ENCODE peak calls at places on chromosomes 4 and X, in eight cellular contexts. One of them, this sample, is unnamed.

GRCh38 chr4:90183254-90183653 is 56.1 kb downstream of the CCSER1 start:
- DNase-seq in adrenal gland: no peak
- DNase-seq in GM12865: no peak
- DNase-seq in choroid plexus epithelial cell: no peak
- DNase-seq in fibroblast of mammary gland: no peak
- DNase-seq in cardiac fibroblast: no peak
- DNase-seq in tibial artery: no peak
- DNase-seq in progenitor cell of endocrine pancreas: no peak
- DNase-seq in this sample: no peak

GRCh38 chr4:37451646-37452045 is 207.1 kb downstream of the NWD2 start:
- DNase-seq in adrenal gland: no peak
- DNase-seq in GM12865: no peak
- DNase-seq in choroid plexus epithelial cell: no peak
- DNase-seq in fibroblast of mammary gland: no peak
- DNase-seq in cardiac fibroblast: no peak
- DNase-seq in tibial artery: no peak
- DNase-seq in progenitor cell of endocrine pancreas: no peak
- DNase-seq in this sample: no peak

GRCh38 chr4:47543331-47543730 is 58.3 kb downstream of the ATP10D start:
- DNase-seq in adrenal gland: no peak
- DNase-seq in GM12865: no peak
- DNase-seq in choroid plexus epithelial cell: peak
- DNase-seq in fibroblast of mammary gland: peak
- DNase-seq in cardiac fibroblast: no peak
- DNase-seq in tibial artery: no peak
- DNase-seq in progenitor cell of endocrine pancreas: no peak
- DNase-seq in this sample: no peak

GRCh38 chrX:15207384-15207783 is 62.5 kb downstream of the ASB9 start:
- DNase-seq in adrenal gland: no peak
- DNase-seq in GM12865: no peak
- DNase-seq in choroid plexus epithelial cell: no peak
- DNase-seq in fibroblast of mammary gland: no peak
- DNase-seq in cardiac fibroblast: no peak
- DNase-seq in tibial artery: no peak
- DNase-seq in progenitor cell of endocrine pancreas: no peak
- DNase-seq in this sample: no peak

GRCh38 chrX:26411045-26411444 is 195.1 kb downstream of the MAGEB5 start:
- DNase-seq in adrenal gland: no peak
- DNase-seq in GM12865: no peak
- DNase-seq in choroid plexus epithelial cell: no peak
- DNase-seq in fibroblast of mammary gland: no peak
- DNase-seq in cardiac fibroblast: peak
- DNase-seq in tibial artery: no peak
- DNase-seq in progenitor cell of endocrine pancreas: no peak
- DNase-seq in this sample: no peak

GRCh38 chr4:10706236-10706635 is 21.7 kb upstream of the CLNK start:
- DNase-seq in adrenal gland: no peak
- DNase-seq in GM12865: no peak
- DNase-seq in choroid plexus epithelial cell: peak
- DNase-seq in fibroblast of mammary gland: peak
- DNase-seq in cardiac fibroblast: no peak
- DNase-seq in tibial artery: no peak
- DNase-seq in progenitor cell of endocrine pancreas: no peak
- DNase-seq in this sample: no peak

GRCh38 chrX:19990225-19990518 is 689 bp downstream of the BCLAF3 start:
- DNase-seq in adrenal gland: no peak
- DNase-seq in GM12865: no peak
- DNase-seq in choroid plexus epithelial cell: peak
- DNase-seq in fibroblast of mammary gland: no peak
- DNase-seq in cardiac fibroblast: no peak
- DNase-seq in tibial artery: no peak
- DNase-seq in progenitor cell of endocrine pancreas: no peak
- DNase-seq in this sample: no peak

GRCh38 chr4:150720973-150721518 is 139.1 kb downstream of the MAB21L2 start:
- DNase-seq in adrenal gland: no peak
- DNase-seq in GM12865: peak
- DNase-seq in choroid plexus epithelial cell: peak
- DNase-seq in fibroblast of mammary gland: no peak
- DNase-seq in cardiac fibroblast: peak
- DNase-seq in tibial artery: no peak
- DNase-seq in progenitor cell of endocrine pancreas: no peak
- DNase-seq in this sample: no peak

GRCh38 chr4:42555828-42556227 is 101.1 kb downstream of the ATP8A1 start:
- DNase-seq in adrenal gland: no peak
- DNase-seq in GM12865: no peak
- DNase-seq in choroid plexus epithelial cell: peak
- DNase-seq in fibroblast of mammary gland: peak
- DNase-seq in cardiac fibroblast: peak
- DNase-seq in tibial artery: no peak
- DNase-seq in progenitor cell of endocrine pancreas: no peak
- DNase-seq in this sample: no peak

GRCh38 chrX:107673933-107674479 is 45.7 kb downstream of the PRPS1 start:
- DNase-seq in adrenal gland: peak
- DNase-seq in GM12865: peak
- DNase-seq in choroid plexus epithelial cell: peak
- DNase-seq in fibroblast of mammary gland: peak
- DNase-seq in cardiac fibroblast: peak
- DNase-seq in tibial artery: peak
- DNase-seq in progenitor cell of endocrine pancreas: no peak
- DNase-seq in this sample: peak

GRCh38 chrX:151754042-151754419 is 19.5 kb downstream of the CNGA2 start:
- DNase-seq in adrenal gland: no peak
- DNase-seq in GM12865: no peak
- DNase-seq in choroid plexus epithelial cell: peak
- DNase-seq in fibroblast of mammary gland: peak
- DNase-seq in cardiac fibroblast: peak
- DNase-seq in tibial artery: no peak
- DNase-seq in progenitor cell of endocrine pancreas: no peak
- DNase-seq in this sample: no peak

GRCh38 chr4:146981651-146982050 is 36.0 kb upstream of the TTC29 start:
- DNase-seq in adrenal gland: no peak
- DNase-seq in GM12865: no peak
- DNase-seq in choroid plexus epithelial cell: peak
- DNase-seq in fibroblast of mammary gland: peak
- DNase-seq in cardiac fibroblast: peak
- DNase-seq in tibial artery: no peak
- DNase-seq in progenitor cell of endocrine pancreas: no peak
- DNase-seq in this sample: no peak

GRCh38 chr4:180946188-180946587 is 1297.0 kb upstream of the TENM3 start:
- DNase-seq in adrenal gland: no peak
- DNase-seq in GM12865: no peak
- DNase-seq in choroid plexus epithelial cell: no peak
- DNase-seq in fibroblast of mammary gland: no peak
- DNase-seq in cardiac fibroblast: no peak
- DNase-seq in tibial artery: no peak
- DNase-seq in progenitor cell of endocrine pancreas: no peak
- DNase-seq in this sample: no peak

GRCh38 chr4:180949825-180950224 is 1293.4 kb upstream of the TENM3 start:
- DNase-seq in adrenal gland: no peak
- DNase-seq in GM12865: no peak
- DNase-seq in choroid plexus epithelial cell: no peak
- DNase-seq in fibroblast of mammary gland: peak
- DNase-seq in cardiac fibroblast: no peak
- DNase-seq in tibial artery: no peak
- DNase-seq in progenitor cell of endocrine pancreas: no peak
- DNase-seq in this sample: no peak

GRCh38 chr4:180951312-180951711 is 1291.9 kb upstream of the TENM3 start:
- DNase-seq in adrenal gland: no peak
- DNase-seq in GM12865: no peak
- DNase-seq in choroid plexus epithelial cell: no peak
- DNase-seq in fibroblast of mammary gland: no peak
- DNase-seq in cardiac fibroblast: no peak
- DNase-seq in tibial artery: no peak
- DNase-seq in progenitor cell of endocrine pancreas: no peak
- DNase-seq in this sample: no peak

GRCh38 chr4:180950377-180950776 is 1292.8 kb upstream of the TENM3 start:
- DNase-seq in adrenal gland: no peak
- DNase-seq in GM12865: no peak
- DNase-seq in choroid plexus epithelial cell: no peak
- DNase-seq in fibroblast of mammary gland: peak
- DNase-seq in cardiac fibroblast: no peak
- DNase-seq in tibial artery: no peak
- DNase-seq in progenitor cell of endocrine pancreas: no peak
- DNase-seq in this sample: no peak

DNA sequence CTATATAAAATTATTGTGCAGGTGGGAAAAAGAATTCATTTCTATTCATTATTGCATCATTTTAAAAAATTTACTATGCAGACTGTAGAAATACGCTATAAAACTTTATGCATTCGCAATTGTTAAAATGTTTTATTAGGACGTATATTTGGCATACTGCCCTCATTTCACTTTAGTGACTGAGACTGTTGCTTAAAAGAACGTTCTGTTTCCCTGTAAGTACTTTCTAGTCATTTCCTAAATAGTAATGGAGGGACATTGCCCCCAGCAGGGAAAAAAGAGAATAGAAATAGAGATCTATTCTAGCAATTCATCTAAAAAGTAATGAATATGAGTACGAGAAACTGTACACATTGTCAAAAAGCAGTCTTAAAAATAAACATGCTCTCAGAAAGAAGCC is 1295.8 kb upstream of the TENM3 start:
- DNase-seq in adrenal gland: no peak
- DNase-seq in GM12865: no peak
- DNase-seq in choroid plexus epithelial cell: peak
- DNase-seq in fibroblast of mammary gland: peak
- DNase-seq in cardiac fibroblast: no peak
- DNase-seq in tibial artery: no peak
- DNase-seq in progenitor cell of endocrine pancreas: no peak
- DNase-seq in this sample: no peak
- TF ChIP-seq CTCF in adrenal gland: peak
- TF ChIP-seq CTCF in GM12865: no peak
- TF ChIP-seq CTCF in choroid plexus epithelial cell: no peak
- TF ChIP-seq CTCF in fibroblast of mammary gland: peak
- TF ChIP-seq CTCF in cardiac fibroblast: no peak
- TF ChIP-seq CTCF in tibial artery: peak
- TF ChIP-seq CTCF in progenitor cell of endocrine pancreas: no peak
- TF ChIP-seq CTCF in this sample: no peak

DNA sequence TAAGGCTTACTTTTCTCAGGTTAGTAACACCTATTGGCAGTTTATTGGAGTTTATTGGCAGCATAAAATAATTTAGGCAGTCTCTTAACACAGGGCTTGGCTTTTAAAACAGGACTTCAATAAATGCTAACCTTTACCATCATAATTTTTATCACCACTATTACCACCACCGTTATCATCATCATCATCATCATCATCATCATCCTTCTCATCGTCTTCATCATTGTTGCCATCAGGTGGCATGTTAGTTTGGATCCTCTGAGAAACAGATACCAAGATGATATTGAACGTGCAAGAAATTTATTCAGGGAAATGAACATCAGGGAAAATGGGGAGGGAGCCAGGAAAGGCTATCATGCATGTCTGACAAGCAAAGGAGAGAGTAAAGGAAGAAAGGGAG is 16.2 kb downstream of the GBA3 start:
- DNase-seq in adrenal gland: no peak
- DNase-seq in GM12865: no peak
- DNase-seq in choroid plexus epithelial cell: no peak
- DNase-seq in fibroblast of mammary gland: no peak
- DNase-seq in cardiac fibroblast: no peak
- DNase-seq in tibial artery: no peak
- DNase-seq in progenitor cell of endocrine pancreas: no peak
- DNase-seq in this sample: no peak
- TF ChIP-seq CTCF in adrenal gland: no peak
- TF ChIP-seq CTCF in GM12865: no peak
- TF ChIP-seq CTCF in choroid plexus epithelial cell: no peak
- TF ChIP-seq CTCF in fibroblast of mammary gland: no peak
- TF ChIP-seq CTCF in cardiac fibroblast: no peak
- TF ChIP-seq CTCF in tibial artery: no peak
- TF ChIP-seq CTCF in progenitor cell of endocrine pancreas: no peak
- TF ChIP-seq CTCF in this sample: no peak

DNA sequence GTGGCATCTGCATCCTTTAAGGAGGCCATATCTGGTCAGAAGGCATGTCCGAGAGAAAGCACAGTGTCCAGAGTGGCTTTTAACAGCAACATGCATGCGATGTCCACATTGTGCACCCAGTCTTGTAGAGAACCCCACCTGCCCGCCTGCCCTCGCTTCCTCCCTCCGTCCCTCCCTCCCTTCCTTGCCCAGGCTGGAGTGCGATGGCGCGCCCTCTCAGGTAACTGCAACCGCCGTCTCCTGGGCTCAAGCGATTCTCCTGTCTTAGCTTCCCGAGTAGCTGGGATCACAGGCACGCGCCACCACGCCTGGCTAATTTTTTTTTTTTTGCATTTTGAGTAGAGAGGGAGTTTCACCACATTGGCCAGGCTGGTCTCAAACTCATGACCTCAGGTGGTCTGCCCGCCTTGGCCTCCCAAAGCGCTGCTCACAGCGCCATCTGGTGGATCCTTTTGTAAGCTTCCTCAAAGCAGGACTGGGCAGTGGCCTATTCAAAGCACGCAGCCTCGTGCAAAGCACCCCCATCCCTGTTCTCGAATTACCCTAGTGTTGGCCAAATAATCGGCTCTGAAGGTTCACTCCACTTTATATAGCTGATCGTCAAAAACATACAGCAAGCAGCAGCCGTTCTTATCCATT is 15.0 kb downstream of the BRCC3 start:
- DNase-seq in adrenal gland: peak
- DNase-seq in GM12865: peak
- DNase-seq in choroid plexus epithelial cell: peak
- DNase-seq in fibroblast of mammary gland: peak
- DNase-seq in cardiac fibroblast: peak
- DNase-seq in tibial artery: no peak
- DNase-seq in progenitor cell of endocrine pancreas: no peak
- DNase-seq in this sample: no peak
- TF ChIP-seq CTCF in adrenal gland: peak
- TF ChIP-seq CTCF in GM12865: peak
- TF ChIP-seq CTCF in choroid plexus epithelial cell: peak
- TF ChIP-seq CTCF in fibroblast of mammary gland: peak
- TF ChIP-seq CTCF in cardiac fibroblast: peak
- TF ChIP-seq CTCF in tibial artery: peak
- TF ChIP-seq CTCF in progenitor cell of endocrine pancreas: peak
- TF ChIP-seq CTCF in this sample: peak

GRCh38 chr4:7262134-7262533 is 69.8 kb downstream of the SORCS2 start:
- DNase-seq in adrenal gland: no peak
- DNase-seq in GM12865: no peak
- DNase-seq in choroid plexus epithelial cell: no peak
- DNase-seq in fibroblast of mammary gland: no peak
- DNase-seq in cardiac fibroblast: no peak
- DNase-seq in tibial artery: no peak
- DNase-seq in progenitor cell of endocrine pancreas: no peak
- DNase-seq in this sample: no peak
- TF ChIP-seq CTCF in adrenal gland: no peak
- TF ChIP-seq CTCF in GM12865: no peak
- TF ChIP-seq CTCF in choroid plexus epithelial cell: no peak
- TF ChIP-seq CTCF in fibroblast of mammary gland: no peak
- TF ChIP-seq CTCF in cardiac fibroblast: no peak
- TF ChIP-seq CTCF in tibial artery: no peak
- TF ChIP-seq CTCF in progenitor cell of endocrine pancreas: no peak
- TF ChIP-seq CTCF in this sample: no peak

This sample was measured in CD14-positive monocyte.